ENCODE peak calls at places on chromosomes 3 and 15, in eight cellular contexts. V, W, A, Z, B, N, U and L are unnamed samples.
A peak's percentile ranks its signal among the peaks of the same experiment; 100 is the strongest.

GRCh38 chr15:41937568-41937923 is 34.8 kb downstream of the EHD4 start:
- DNase-seq in V (no peak), W (no peak), A (no peak), Z (no peak), B (no peak), N (no peak), U (no peak), L (no peak)

GRCh38 chr15:44722011-44722410 is 10.7 kb downstream of the B2M start:
- DNase-seq in V (no peak), W (no peak), A (no peak), Z (no peak), B (no peak), N (no peak), U (no peak), L (no peak)

GRCh38 chr3:142647856-142648255 is 51.7 kb downstream of the PLS1 start:
- DNase-seq in V (no peak), W (no peak), A (no peak), Z (no peak), B (no peak), N (no peak), U (no peak), L (no peak)

GRCh38 chr3:160486459-160486869 is 36.9 kb upstream of the TRIM59 start:
- DNase-seq in V (no peak), W (no peak), A (no peak), Z (no peak), B (no peak), N (no peak), U (no peak), L (no peak)

GRCh38 chr3:143220745-143221144 is 101.2 kb downstream of the CHST2 start:
- DNase-seq in V (no peak), W (no peak), A (no peak), Z (no peak), B (no peak), N (no peak), U (no peak), L (no peak)

GRCh38 chr15:66593219-66593780 is 27.5 kb upstream of the LCTL start:
- DNase-seq in V (no peak), W (no peak), A (no peak), Z (no peak), B (no peak), N (no peak), U (no peak), L (no peak)

GRCh38 chr3:23368731-23369130 is 165.6 kb downstream of the UBE2E2 start:
- DNase-seq in V (no peak), W (no peak), A (no peak), Z (no peak), B (no peak), N (no peak), U (no peak), L (no peak)

GRCh38 chr3:133944641-133945441 is 49.2 kb upstream of the RAB6B start:
- DNase-seq in V (no peak), W (no peak), A (peak; percentile 63), Z (no peak), B (no peak), N (peak; percentile 62), U (no peak), L (peak; percentile 67)

GRCh38 chr3:120435621-120436020 is 15.2 kb downstream of the FSTL1 start:
- DNase-seq in V (no peak), W (no peak), A (no peak), Z (no peak), B (no peak), N (no peak), U (no peak), L (no peak)

GRCh38 chr15:40238927-40239591 is at the start of gene PAK6:
- DNase-seq in V (no peak), W (no peak), A (peak; percentile 67), Z (peak; percentile 13), B (no peak), N (peak; percentile 65), U (peak; percentile 50), L (peak; percentile 59)

GRCh38 chr3:13110678-13111116 is 37.5 kb upstream of the IQSEC1 start:
- DNase-seq in V (no peak), W (no peak), A (no peak), Z (no peak), B (peak; percentile 15), N (no peak), U (peak; percentile 29), L (no peak)

GRCh38 chr3:98551754-98552153 is 20.0 kb downstream of the GPR15 start:
- DNase-seq in V (no peak), W (no peak), A (no peak), Z (no peak), B (no peak), N (no peak), U (no peak), L (no peak)

GRCh38 chr3:135497979-135498378 is 467.5 kb upstream of the PPP2R3A start:
- DNase-seq in V (no peak), W (no peak), A (no peak), Z (no peak), B (no peak), N (no peak), U (no peak), L (no peak)

GRCh38 chr15:94395626-94396025 is 164.3 kb downstream of the MCTP2 start:
- DNase-seq in V (no peak), W (no peak), A (no peak), Z (no peak), B (no peak), N (no peak), U (no peak), L (no peak)